ENCODE peak calls at places on chromosomes 13 and 19, in ten cellular contexts. S is kidney; R is nephron progenitor cell; Z is Daoy; O is stomach; K is activated T-cell treated with anti-CD3 and anti-CD28 coated beads for 1 hour; V is stimulated activated CD4-positive, alpha-beta T cell treated with anti-CD3 and anti-CD28 coated beads, Interleukin-1b, Interleukin-23, amount 100 ng/mL, for 24 hours; D is NCI-H2171 treated with DMSO at 0.1 percent for 48 hours; E is GM04504; M is upper lobe of left lung. A is an unnamed sample.

GRCh38 chr13:97568850-97569249 is 134.9 kb downstream of the RAP2A start:
- DNase-seq in M (peak), V (no peak), E (no peak), Z (peak), S (no peak), R (no peak), D (no peak), O (peak), K (no peak), A (no peak)

GRCh38 chr13:19961484-19961883 is 3.0 kb downstream of the ZMYM2 start:
- DNase-seq in V (no peak), Z (no peak), R (no peak), E (no peak), S (no peak), M (no peak), K (no peak), O (no peak), D (no peak), A (no peak)

GRCh38 chr19:58227964-58228583 is 640 bp upstream of the ZNF544 start:
- DNase-seq in R (no peak), Z (no peak), K (no peak), M (peak), D (no peak), V (no peak), O (no peak), E (no peak), S (no peak), A (no peak)

GRCh38 chr13:78777973-78778372 is 119.0 kb upstream of the OBI1 start:
- DNase-seq in D (peak), O (no peak), Z (no peak), V (no peak), R (no peak), S (no peak), K (no peak), E (no peak), M (no peak), A (no peak)

GRCh38 chr19:39170398-39171231 is 26.1 kb upstream of the NCCRP1 start:
- DNase-seq in M (no peak), E (no peak), Z (no peak), D (no peak), O (no peak), V (no peak), K (no peak), R (no peak), S (no peak), A (no peak)

GRCh38 chr19:11261431-11261901 is 858 bp downstream of the DOCK6 start:
- DNase-seq in V (no peak), S (peak), Z (no peak), K (no peak), R (peak), O (no peak), M (no peak), E (no peak), D (no peak), A (no peak)

GRCh38 chr13:82664183-82664582 is 1218.1 kb downstream of the SLITRK1 start:
- DNase-seq in R (no peak), O (no peak), E (no peak), K (no peak), S (no peak), Z (no peak), D (no peak), V (no peak), M (no peak), A (no peak)

GRCh38 chr19:6842871-6843607 is 44.3 kb upstream of the ADGRE1 start:
- DNase-seq in K (no peak), Z (no peak), V (no peak), R (no peak), O (no peak), E (no peak), S (peak), M (no peak), D (no peak), A (no peak)

GRCh38 chr19:34664168-34664567 is 12.8 kb downstream of the SCGB2B2 start:
- DNase-seq in K (no peak), R (no peak), Z (no peak), M (no peak), E (no peak), O (no peak), S (no peak), V (no peak), D (no peak), A (no peak)

GRCh38 chr13:30607908-30608307 is 9.8 kb upstream of the USPL1 start:
- DNase-seq in O (peak), K (peak), D (no peak), M (peak), Z (no peak), S (no peak), E (no peak), V (peak), R (no peak), A (no peak)

GRCh38 chr13:104106705-104107393 is 1040.6 kb upstream of the SLC10A2 start:
- DNase-seq in R (no peak), S (no peak), O (no peak), Z (no peak), V (no peak), M (no peak), D (no peak), K (no peak), E (no peak), A (no peak)

GRCh38 chr19:6724631-6725185 is 4.3 kb upstream of the C3 start:
- DNase-seq in V (no peak), M (no peak), O (no peak), D (no peak), Z (no peak), S (no peak), R (no peak), E (no peak), K (no peak), A (no peak)

GRCh38 chr13:26991508-26992181 is 180.0 kb downstream of the USP12 start:
- DNase-seq in O (peak), Z (no peak), K (no peak), D (no peak), V (no peak), M (peak), E (no peak), S (no peak), R (no peak), A (no peak)

GRCh38 chr19:16315825-16316505 is 8.7 kb upstream of the KLF2 start:
- DNase-seq in S (peak), O (no peak), Z (peak), K (no peak), V (no peak), D (no peak), E (peak), M (peak), R (no peak), A (no peak)

GRCh38 chr19:29211562-29212416 is 1.2 kb downstream of the UQCRFS1 start:
- DNase-seq in E (no peak), K (no peak), D (no peak), Z (peak), M (no peak), S (no peak), O (no peak), V (no peak), R (no peak), A (no peak)

GRCh38 chr19:38500450-38500849 is 67.0 kb downstream of the RYR1 start:
- DNase-seq in E (no peak), D (no peak), V (no peak), K (no peak), S (no peak), M (no peak), R (no peak), O (no peak), Z (no peak), A (no peak)

GRCh38 chr13:98445340-98446233 is 131.3 kb downstream of the STK24 start:
- DNase-seq in K (peak), R (peak), S (peak), D (peak), Z (peak), E (no peak), V (peak), O (peak), M (peak), A (no peak)

GRCh38 chr19:36009220-36009619 is 607 bp upstream of the SYNE4 start:
- DNase-seq in S (peak), Z (peak), R (peak), M (peak), V (peak), K (no peak), O (peak), D (peak), E (peak), A (no peak)

GRCh38 chr13:36884235-36884634 is 35.8 kb downstream of the SMAD9 start:
- DNase-seq in K (no peak), Z (no peak), M (no peak), E (no peak), D (no peak), R (no peak), V (no peak), S (no peak), O (no peak), A (no peak)

GRCh38 chr19:370641-371330 is 26.2 kb upstream of the MIER2 start:
- DNase-seq in D (no peak), E (no peak), V (no peak), K (no peak), R (no peak), Z (no peak), S (peak), O (no peak), M (no peak), A (no peak)

GRCh38 chr19:35107541-35107939 is 8.1 kb upstream of the FXYD3 start:
- DNase-seq in D (no peak), O (peak), Z (peak), V (no peak), S (no peak), E (no peak), M (peak), R (no peak), K (no peak), A (no peak)

GRCh38 chr13:97537110-97537509 is 103.1 kb downstream of the RAP2A start:
- DNase-seq in R (no peak), D (no peak), M (no peak), Z (no peak), V (no peak), K (no peak), O (no peak), S (no peak), E (no peak), A (no peak)

GRCh38 chr13:24159921-24160324 is 597 bp upstream of the SPATA13 start:
- DNase-seq in V (no peak), D (no peak), O (no peak), M (no peak), K (no peak), Z (no peak), R (peak), S (peak), E (no peak), A (no peak)

GRCh38 chr19:14410054-14410774 is 8.9 kb downstream of the DDX39A start:
- DNase-seq in E (no peak), Z (no peak), M (no peak), S (no peak), D (no peak), R (no peak), V (no peak), O (no peak), K (no peak), A (no peak)

GRCh38 chr13:109785141-109785891 is 1.1 kb downstream of the IRS2 start:
- DNase-seq in Z (peak), S (peak), E (no peak), M (peak), R (peak), V (no peak), K (peak), O (peak), D (peak), A (no peak)

GRCh38 chr19:18306209-18306902 is 16.5 kb downstream of the LSM4 start:
- DNase-seq in V (no peak), K (no peak), O (no peak), R (no peak), E (no peak), S (no peak), D (no peak), M (no peak), Z (no peak), A (no peak)

GRCh38 chr19:32519023-32519422 is 62.0 kb upstream of the PDCD5 start:
- DNase-seq in E (no peak), O (no peak), Z (no peak), S (no peak), M (no peak), K (no peak), V (no peak), D (no peak), R (no peak), A (no peak)